ENCODE peak calls at places on chromosomes 6 and 20, in ten cellular contexts. G is cardiac muscle cell, H is ovary, L is PC-3, U is lower lobe of right lung, R is body of pancreas, T is kidney, E is heart right ventricle, O is heart left ventricle, B is tibial artery. X is an unnamed sample. For H3K4me1, the result is how much of the 10 kb centered on the place peaks cover.

GRCh38 chr6:143700684-143701342 is 23.0 kb downstream of the PHACTR2 start:
- DNase-seq in L (no peak), T (no peak), H (no peak), B (no peak), E (no peak), U (no peak), G (no peak), R (no peak), O (peak), X (no peak)

GRCh38 chr6:161444464-161444863 is 170.6 kb upstream of the AGPAT4 start:
- DNase-seq in L (no peak), B (no peak), G (no peak), H (peak), T (no peak), E (peak), R (peak), U (no peak), O (no peak), X (no peak)

GRCh38 chr6:5112065-5112799 is 27.1 kb downstream of the PPP1R3G start:
- DNase-seq in B (no peak), H (no peak), U (no peak), T (no peak), R (no peak), L (peak), E (no peak), G (no peak), O (no peak), X (no peak)

GRCh38 chr20:59468831-59469230 is 135.5 kb upstream of the PHACTR3 start:
- DNase-seq in T (no peak), O (no peak), R (no peak), B (no peak), U (no peak), H (no peak), E (no peak), L (no peak), G (no peak), X (no peak)

GRCh38 chr6:35718911-35719381 is 17.9 kb upstream of the ARMC12 start:
- DNase-seq in G (no peak), R (no peak), O (no peak), L (no peak), E (peak), B (peak), U (no peak), T (no peak), H (peak), X (no peak)

GRCh38 chr20:32326507-32326851 is 31.7 kb upstream of the ASXL1 start:
- DNase-seq in B (no peak), T (no peak), G (no peak), O (no peak), H (no peak), U (no peak), E (no peak), L (peak), R (no peak), X (no peak)

GRCh38 chr6:97459986-97460385 is 177.0 kb upstream of the MMS22L start:
- DNase-seq in R (no peak), E (no peak), H (no peak), L (no peak), T (no peak), O (no peak), U (no peak), B (no peak), G (no peak), X (no peak)

GRCh38 chr6:68639211-68639610 is 4.1 kb downstream of the ADGRB3 start:
- DNase-seq in T (no peak), L (no peak), O (no peak), H (no peak), B (no peak), U (no peak), G (no peak), E (no peak), R (no peak), X (no peak)

GRCh38 chr20:17871181-17871580 is 97.4 kb downstream of the SNX5 start:
- DNase-seq in H (no peak), B (no peak), U (no peak), O (no peak), E (no peak), T (no peak), L (no peak), R (no peak), G (no peak), X (no peak)

GRCh38 chr6:32105433-32105832 is 3.7 kb downstream of the TNXB start:
- DNase-seq in B (no peak), U (no peak), O (no peak), H (no peak), E (no peak), G (peak), L (peak), R (no peak), T (no peak), X (no peak)

GRCh38 chr6:164507197-164507957 is 802.0 kb downstream of the C6orf118 start:
- DNase-seq in L (no peak), G (no peak), E (no peak), R (no peak), H (no peak), T (peak), B (no peak), U (no peak), O (no peak), X (no peak)

GRCh38 chr20:58670659-58671058 is 19.6 kb downstream of the STX16 start:
- DNase-seq in R (no peak), U (no peak), B (no peak), H (no peak), G (no peak), T (no peak), L (no peak), O (no peak), E (no peak), X (no peak)

GRCh38 chr6:28105286-28105685 is 19.1 kb upstream of the ZSCAN16 start:
- DNase-seq in T (no peak), B (no peak), G (no peak), H (no peak), L (peak), E (no peak), U (no peak), R (no peak), O (no peak), X (no peak)

GRCh38 chr6:26431258-26432162 is 8.8 kb upstream of the BTN3A3 start:
- DNase-seq in G (no peak), O (no peak), T (no peak), U (no peak), L (no peak), E (no peak), B (peak), H (no peak), R (no peak), X (no peak)

GRCh38 chr6:85092224-85092623 is 327.8 kb upstream of the TBX18 start:
- DNase-seq in H (no peak), T (no peak), O (no peak), U (no peak), G (no peak), E (no peak), R (no peak), B (no peak), L (no peak), X (no peak)

GRCh38 chr20:49216991-49217578 is 2.1 kb upstream of the DDX27 start:
- DNase-seq in O (peak), L (peak), U (peak), E (peak), H (peak), T (peak), R (peak), G (peak), B (peak), X (peak)

GRCh38 chr6:152268846-152269442 is 368.2 kb downstream of the SYNE1 start:
- DNase-seq in U (no peak), E (no peak), T (no peak), R (no peak), B (no peak), O (no peak), L (no peak), G (no peak), H (no peak), X (no peak)

GRCh38 chr6:109767961-109768360 is 76.9 kb downstream of the FIG4 start:
- DNase-seq in U (no peak), H (no peak), R (no peak), L (peak), T (no peak), G (no peak), B (no peak), E (no peak), O (no peak), X (no peak)

GRCh38 chr20:40997116-40997515 is 31.5 kb upstream of the TOP1 start:
- DNase-seq in E (no peak), R (no peak), O (no peak), B (no peak), T (no peak), G (no peak), H (no peak), L (no peak), U (no peak), X (peak)

GRCh38 chr6:1378224-1379025 is 11.0 kb upstream of the FOXF2 start:
- DNase-seq in T (no peak), E (no peak), O (no peak), H (no peak), L (no peak), G (no peak), U (no peak), R (no peak), B (no peak), X (no peak)

GRCh38 chr6:24740861-24741260 is 21.9 kb upstream of the C6orf62 start:
- DNase-seq in T (no peak), H (no peak), L (peak), O (no peak), E (no peak), U (no peak), B (no peak), G (no peak), R (no peak), X (no peak)

GRCh38 chr6:35139924-35140524 is 1.1 kb downstream of the TCP11 start:
- DNase-seq in U (no peak), E (no peak), L (peak), H (peak), R (peak), O (peak), B (no peak), G (peak), T (no peak), X (no peak)

GRCh38 chr6:34025112-34025807 is 120.6 kb downstream of the GRM4 start:
- DNase-seq in U (no peak), R (no peak), G (no peak), L (no peak), O (no peak), H (no peak), E (no peak), T (peak), B (no peak), X (no peak)

GRCh38 chr6:34839696-34840352 is 47.9 kb downstream of the BLTP3A start:
- DNase-seq in G (no peak), R (peak), E (no peak), L (no peak), T (no peak), U (no peak), B (no peak), O (no peak), H (no peak), X (no peak)

GRCh38 chr6:133778414-133778813 is 110.5 kb upstream of the TCF21 start:
- DNase-seq in E (no peak), G (no peak), O (no peak), U (no peak), L (peak), T (no peak), R (no peak), H (no peak), B (no peak), X (no peak)

GRCh38 chr6:144284753-144285547 is at the start of gene UTRN:
- DNase-seq in E (peak), U (peak), L (peak), H (peak), G (peak), O (peak), R (peak), B (peak), T (peak), X (peak)

GRCh38 chr6:169035381-169036280 is 218.0 kb downstream of the THBS2 start:
- DNase-seq in T (peak), G (peak), B (no peak), E (no peak), O (no peak), U (no peak), L (peak), H (no peak), R (no peak), X (no peak)

GRCh38 chr20:32378461-32378860 is 20.3 kb downstream of the ASXL1 start:
- DNase-seq in O (no peak), B (no peak), E (no peak), R (no peak), G (no peak), H (no peak), U (no peak), T (no peak), L (no peak), X (no peak)

GRCh38 chr6:167441653-167442644 is 117.1 kb downstream of the TTLL2 start:
- DNase-seq in R (no peak), G (peak), E (no peak), L (no peak), O (no peak), U (no peak), H (no peak), T (no peak), B (no peak), X (no peak)

GRCh38 chr6:165562421-165563090 is 100.5 kb downstream of the PDE10A start:
- DNase-seq in H (no peak), B (no peak), G (no peak), R (no peak), E (no peak), U (no peak), L (no peak), O (no peak), T (no peak), X (no peak)

GRCh38 chr20:19737025-19737424 is 21.0 kb upstream of the RIN2 start:
- DNase-seq in R (no peak), U (no peak), E (no peak), L (peak), O (no peak), B (no peak), H (no peak), T (no peak), G (no peak), X (no peak)

GRCh38 chr20:16806886-16807285 is 58.7 kb downstream of the OTOR start:
- DNase-seq in O (no peak), L (no peak), U (no peak), T (no peak), H (no peak), E (no peak), G (no peak), B (no peak), R (no peak), X (no peak)

DNA sequence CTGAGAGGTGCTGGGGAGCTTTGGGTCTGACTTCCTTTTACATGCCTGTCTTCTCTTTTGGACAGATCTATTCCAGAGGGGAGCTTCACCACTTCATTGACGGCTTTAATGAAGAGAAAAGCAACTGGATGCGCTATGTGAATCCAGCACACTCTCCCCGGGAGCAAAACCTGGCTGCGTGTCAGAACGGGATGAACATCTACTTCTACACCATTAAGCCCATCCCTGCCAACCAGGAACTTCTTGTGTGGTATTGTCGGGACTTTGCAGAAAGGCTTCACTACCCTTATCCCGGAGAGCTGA is 13.1 kb downstream of the PRDM1 start:
- DNase-seq in L (peak), R (no peak), G (no peak), U (no peak), O (no peak), H (peak), T (no peak), E (no peak), B (no peak), X (no peak)
- H3K4me3 ChIP-seq in L (peak), R (no peak), G (peak), U (peak), O (peak), H (no peak), T (peak), E (no peak), B (no peak), X (no peak)

GRCh38 chr20:63293456-63293855 is 470 bp downstream of the COL20A1 start:
- DNase-seq in G (no peak), L (no peak), U (no peak), O (no peak), R (no peak), E (peak), B (no peak), H (no peak), T (no peak), X (no peak)
- TF ChIP-seq CTCF in G (no peak), L (no peak), U (no peak), O (no peak), R (no peak), E (no peak), B (no peak), H (no peak), T (no peak), X (no peak)

GRCh38 chr6:37242042-37242428 is 15.5 kb upstream of the TBC1D22B start:
- DNase-seq in U (no peak), O (no peak), E (no peak), B (no peak), T (no peak), G (no peak), L (no peak), H (no peak), R (no peak), X (no peak)
- H3K4me1 ChIP-seq in U (half or more), O (half or more), E (under half), B (half or more), T (under half), G (under half), L (under half), H (under half), R (under half), X (under half)

DNA sequence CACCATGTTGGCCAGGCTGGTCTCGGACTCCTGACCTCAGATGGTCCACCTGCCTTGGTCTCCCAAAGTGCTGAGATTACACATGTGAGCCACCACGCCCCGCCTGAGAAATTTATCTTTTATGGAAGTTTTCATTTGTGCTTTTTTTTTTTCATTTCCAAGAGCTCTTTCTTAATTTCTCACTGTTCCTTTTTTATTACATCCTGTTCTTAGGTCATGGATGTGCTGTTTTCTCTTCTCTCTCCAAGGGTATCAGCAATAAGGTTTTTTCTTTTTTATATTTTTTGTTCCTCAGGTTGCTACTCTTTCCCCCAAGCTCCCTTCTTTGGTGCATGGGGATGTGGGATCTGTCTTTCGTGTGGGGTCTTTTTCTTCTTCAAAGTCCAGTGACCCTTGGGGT is 21.2 kb upstream of the LSM14B start:
- DNase-seq in U (no peak), O (no peak), B (no peak), L (no peak), R (no peak), H (no peak), E (no peak), G (no peak), T (no peak), X (no peak)
- H3K4me3 ChIP-seq in U (no peak), O (no peak), B (no peak), L (no peak), R (no peak), H (no peak), E (no peak), G (no peak), T (no peak), X (no peak)

GRCh38 chr6:21911208-21911607 is 317.7 kb downstream of the SOX4 start:
- DNase-seq in T (no peak), O (no peak), E (no peak), L (no peak), G (no peak), B (no peak), U (no peak), R (no peak), H (no peak), X (no peak)

GRCh38 chr6:21906826-21907225 is 313.3 kb downstream of the SOX4 start:
- DNase-seq in E (no peak), T (no peak), L (peak), B (no peak), O (no peak), U (no peak), R (no peak), G (no peak), H (no peak), X (no peak)

GRCh38 chr6:21907291-21907690 is 313.7 kb downstream of the SOX4 start:
- DNase-seq in R (no peak), L (no peak), B (no peak), T (no peak), E (no peak), H (no peak), O (no peak), U (no peak), G (no peak), X (no peak)

GRCh38 chr6:21908117-21908848 is 314.7 kb downstream of the SOX4 start:
- DNase-seq in B (no peak), L (no peak), G (no peak), O (no peak), R (no peak), T (no peak), E (no peak), H (no peak), U (no peak), X (no peak)

GRCh38 chr6:21909321-21909720 is 315.8 kb downstream of the SOX4 start:
- DNase-seq in R (no peak), L (peak), G (no peak), U (no peak), H (no peak), E (no peak), B (no peak), T (no peak), O (no peak), X (no peak)
- TF ChIP-seq CTCF in R (no peak), L (no peak), G (no peak), U (no peak), H (no peak), E (no peak), B (no peak), T (no peak), O (no peak), X (no peak)

DNA sequence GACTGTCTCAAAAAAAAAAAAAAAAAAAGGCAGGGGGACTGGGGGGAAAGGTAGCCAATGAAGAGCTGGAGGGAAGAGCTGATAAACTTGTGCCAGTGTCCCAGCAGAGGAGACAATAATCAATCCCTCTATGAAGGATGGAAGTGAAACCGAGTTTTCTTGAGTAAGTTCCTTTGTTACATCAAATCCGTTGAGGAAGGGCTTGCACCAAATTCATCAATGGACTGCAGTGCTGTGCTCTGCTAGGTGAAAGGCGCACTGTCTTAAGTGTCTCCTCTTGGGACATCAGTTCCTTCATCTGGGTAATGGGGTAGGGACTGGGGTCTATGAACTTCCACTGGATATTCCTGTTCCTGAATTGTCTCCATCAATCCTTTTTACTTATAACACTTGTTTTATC is 3.1 kb upstream of the CRIP3 start:
- DNase-seq in U (no peak), R (no peak), H (no peak), L (no peak), E (no peak), G (no peak), O (no peak), T (no peak), B (no peak), X (no peak)
- H3K4me1 ChIP-seq in U (under half), R (under half), H (under half), L (under half), E (under half), G (under half), O (under half), T (under half), B (under half), X (under half)